ENCODE peak calls at places on chromosomes 7 and 10, in five cellular contexts. One of them, this sample, is unnamed.
A peak's percentile ranks its signal among the peaks of the same experiment; 100 is the strongest.

GRCh38 chr7:2583798-2584580 is 25.2 kb downstream of the IQCE start:
- DNase-seq in stimulated activated CD8-positive, alpha-beta memory T cell treated with anti-CD3 and anti-CD28 coated beads, Interleukin-15, amount 100 ng/mL, for 24 hours: no peak
- DNase-seq in frontal cortex: no peak
- DNase-seq in GM12891: no peak
- DNase-seq in RWPE1: no peak
- DNase-seq in this sample: no peak

GRCh38 chr10:132418520-132419416 is 21.8 kb downstream of the PWWP2B start:
- DNase-seq in stimulated activated CD8-positive, alpha-beta memory T cell treated with anti-CD3 and anti-CD28 coated beads, Interleukin-15, amount 100 ng/mL, for 24 hours: no peak
- DNase-seq in frontal cortex: no peak
- DNase-seq in GM12891: no peak
- DNase-seq in RWPE1: peak; percentile 80
- DNase-seq in this sample: no peak

GRCh38 chr7:135748770-135749169 is at the start of gene FAM180A:
- DNase-seq in stimulated activated CD8-positive, alpha-beta memory T cell treated with anti-CD3 and anti-CD28 coated beads, Interleukin-15, amount 100 ng/mL, for 24 hours: no peak
- DNase-seq in frontal cortex: no peak
- DNase-seq in GM12891: no peak
- DNase-seq in RWPE1: no peak
- DNase-seq in this sample: no peak

GRCh38 chr10:128296608-128297007 is 170.4 kb upstream of the MKI67 start:
- DNase-seq in stimulated activated CD8-positive, alpha-beta memory T cell treated with anti-CD3 and anti-CD28 coated beads, Interleukin-15, amount 100 ng/mL, for 24 hours: no peak
- DNase-seq in frontal cortex: no peak
- DNase-seq in GM12891: no peak
- DNase-seq in RWPE1: no peak
- DNase-seq in this sample: no peak

GRCh38 chr7:92723205-92723604 is 113.2 kb downstream of the CDK6 start:
- DNase-seq in stimulated activated CD8-positive, alpha-beta memory T cell treated with anti-CD3 and anti-CD28 coated beads, Interleukin-15, amount 100 ng/mL, for 24 hours: no peak
- DNase-seq in frontal cortex: no peak
- DNase-seq in GM12891: no peak
- DNase-seq in RWPE1: no peak
- DNase-seq in this sample: no peak

GRCh38 chr10:110074986-110075664 is 67.3 kb downstream of the ADD3 start:
- DNase-seq in stimulated activated CD8-positive, alpha-beta memory T cell treated with anti-CD3 and anti-CD28 coated beads, Interleukin-15, amount 100 ng/mL, for 24 hours: no peak
- DNase-seq in frontal cortex: no peak
- DNase-seq in GM12891: no peak
- DNase-seq in RWPE1: peak; percentile 45
- DNase-seq in this sample: no peak

GRCh38 chr7:46745700-46746090 is 824.6 kb upstream of the IGFBP3 start:
- DNase-seq in stimulated activated CD8-positive, alpha-beta memory T cell treated with anti-CD3 and anti-CD28 coated beads, Interleukin-15, amount 100 ng/mL, for 24 hours: no peak
- DNase-seq in frontal cortex: no peak
- DNase-seq in GM12891: no peak
- DNase-seq in RWPE1: no peak
- DNase-seq in this sample: no peak

GRCh38 chr7:158279539-158280466 is 307.8 kb downstream of the PTPRN2 start:
- DNase-seq in stimulated activated CD8-positive, alpha-beta memory T cell treated with anti-CD3 and anti-CD28 coated beads, Interleukin-15, amount 100 ng/mL, for 24 hours: no peak
- DNase-seq in frontal cortex: no peak
- DNase-seq in GM12891: no peak
- DNase-seq in RWPE1: no peak
- DNase-seq in this sample: no peak

GRCh38 chr7:11923376-11923922 is 91.5 kb upstream of the THSD7A start:
- DNase-seq in stimulated activated CD8-positive, alpha-beta memory T cell treated with anti-CD3 and anti-CD28 coated beads, Interleukin-15, amount 100 ng/mL, for 24 hours: no peak
- DNase-seq in frontal cortex: no peak
- DNase-seq in GM12891: no peak
- DNase-seq in RWPE1: no peak
- DNase-seq in this sample: no peak

GRCh38 chr10:12130237-12130872 is 878 bp downstream of the SEC61A2 start:
- DNase-seq in stimulated activated CD8-positive, alpha-beta memory T cell treated with anti-CD3 and anti-CD28 coated beads, Interleukin-15, amount 100 ng/mL, for 24 hours: no peak
- DNase-seq in frontal cortex: peak; percentile 39
- DNase-seq in GM12891: peak; percentile 35
- DNase-seq in RWPE1: peak; percentile 59
- DNase-seq in this sample: peak; percentile 2

GRCh38 chr10:80497187-80498038 is 40.3 kb upstream of the SH2D4B start:
- DNase-seq in stimulated activated CD8-positive, alpha-beta memory T cell treated with anti-CD3 and anti-CD28 coated beads, Interleukin-15, amount 100 ng/mL, for 24 hours: no peak
- DNase-seq in frontal cortex: no peak
- DNase-seq in GM12891: no peak
- DNase-seq in RWPE1: no peak
- DNase-seq in this sample: peak; percentile 17

GRCh38 chr10:5443429-5443828 is 31.1 kb downstream of the NET1 start:
- DNase-seq in stimulated activated CD8-positive, alpha-beta memory T cell treated with anti-CD3 and anti-CD28 coated beads, Interleukin-15, amount 100 ng/mL, for 24 hours: no peak
- DNase-seq in frontal cortex: no peak
- DNase-seq in GM12891: peak; percentile 30
- DNase-seq in RWPE1: no peak
- DNase-seq in this sample: no peak

GRCh38 chr7:37311282-37311868 is 137.3 kb downstream of the ELMO1 start:
- DNase-seq in stimulated activated CD8-positive, alpha-beta memory T cell treated with anti-CD3 and anti-CD28 coated beads, Interleukin-15, amount 100 ng/mL, for 24 hours: no peak
- DNase-seq in frontal cortex: peak; percentile 39
- DNase-seq in GM12891: no peak
- DNase-seq in RWPE1: no peak
- DNase-seq in this sample: no peak

GRCh38 chr7:6409991-6410693 is 37.6 kb downstream of the DAGLB start:
- DNase-seq in stimulated activated CD8-positive, alpha-beta memory T cell treated with anti-CD3 and anti-CD28 coated beads, Interleukin-15, amount 100 ng/mL, for 24 hours: no peak
- DNase-seq in frontal cortex: no peak
- DNase-seq in GM12891: no peak
- DNase-seq in RWPE1: no peak
- DNase-seq in this sample: no peak

GRCh38 chr7:42745357-42746022 is 166.4 kb downstream of the C7orf25 start:
- DNase-seq in stimulated activated CD8-positive, alpha-beta memory T cell treated with anti-CD3 and anti-CD28 coated beads, Interleukin-15, amount 100 ng/mL, for 24 hours: no peak
- DNase-seq in frontal cortex: no peak
- DNase-seq in GM12891: no peak
- DNase-seq in RWPE1: no peak
- DNase-seq in this sample: no peak

GRCh38 chr7:298739-299138 is 8.8 kb downstream of the FOXL3 start:
- DNase-seq in stimulated activated CD8-positive, alpha-beta memory T cell treated with anti-CD3 and anti-CD28 coated beads, Interleukin-15, amount 100 ng/mL, for 24 hours: no peak
- DNase-seq in frontal cortex: no peak
- DNase-seq in GM12891: no peak
- DNase-seq in RWPE1: no peak
- DNase-seq in this sample: no peak

GRCh38 chr10:115856580-115856979 is 416.4 kb downstream of the GFRA1 start:
- DNase-seq in stimulated activated CD8-positive, alpha-beta memory T cell treated with anti-CD3 and anti-CD28 coated beads, Interleukin-15, amount 100 ng/mL, for 24 hours: no peak
- DNase-seq in frontal cortex: no peak
- DNase-seq in GM12891: no peak
- DNase-seq in RWPE1: peak; percentile 67
- DNase-seq in this sample: no peak

GRCh38 chr7:11760372-11760771 is 71.6 kb downstream of the THSD7A start:
- DNase-seq in stimulated activated CD8-positive, alpha-beta memory T cell treated with anti-CD3 and anti-CD28 coated beads, Interleukin-15, amount 100 ng/mL, for 24 hours: no peak
- DNase-seq in frontal cortex: no peak
- DNase-seq in GM12891: no peak
- DNase-seq in RWPE1: no peak
- DNase-seq in this sample: no peak

GRCh38 chr7:114405427-114405826 is 9.2 kb upstream of the FOXP2 start:
- DNase-seq in stimulated activated CD8-positive, alpha-beta memory T cell treated with anti-CD3 and anti-CD28 coated beads, Interleukin-15, amount 100 ng/mL, for 24 hours: no peak
- DNase-seq in frontal cortex: no peak
- DNase-seq in GM12891: no peak
- DNase-seq in RWPE1: peak; percentile 15
- DNase-seq in this sample: no peak

GRCh38 chr7:130903358-130903974 is 169.5 kb upstream of the KLF14 start:
- DNase-seq in stimulated activated CD8-positive, alpha-beta memory T cell treated with anti-CD3 and anti-CD28 coated beads, Interleukin-15, amount 100 ng/mL, for 24 hours: no peak
- DNase-seq in frontal cortex: no peak
- DNase-seq in GM12891: no peak
- DNase-seq in RWPE1: no peak
- DNase-seq in this sample: no peak

GRCh38 chr7:4889682-4890081 is 6.2 kb upstream of the RADIL start:
- DNase-seq in stimulated activated CD8-positive, alpha-beta memory T cell treated with anti-CD3 and anti-CD28 coated beads, Interleukin-15, amount 100 ng/mL, for 24 hours: no peak
- DNase-seq in frontal cortex: no peak
- DNase-seq in GM12891: no peak
- DNase-seq in RWPE1: no peak
- DNase-seq in this sample: no peak

GRCh38 chr7:85770332-85770731 is 583.5 kb upstream of the SEMA3D start:
- DNase-seq in stimulated activated CD8-positive, alpha-beta memory T cell treated with anti-CD3 and anti-CD28 coated beads, Interleukin-15, amount 100 ng/mL, for 24 hours: no peak
- DNase-seq in frontal cortex: no peak
- DNase-seq in GM12891: no peak
- DNase-seq in RWPE1: no peak
- DNase-seq in this sample: no peak

GRCh38 chr7:142669074-142669654 is 80.1 kb upstream of the PRSS1 start:
- DNase-seq in stimulated activated CD8-positive, alpha-beta memory T cell treated with anti-CD3 and anti-CD28 coated beads, Interleukin-15, amount 100 ng/mL, for 24 hours: no peak
- DNase-seq in frontal cortex: no peak
- DNase-seq in GM12891: no peak
- DNase-seq in RWPE1: no peak
- DNase-seq in this sample: no peak

GRCh38 chr10:67575530-67575929 is 120.5 kb downstream of the CTNNA3 start:
- DNase-seq in stimulated activated CD8-positive, alpha-beta memory T cell treated with anti-CD3 and anti-CD28 coated beads, Interleukin-15, amount 100 ng/mL, for 24 hours: no peak
- DNase-seq in frontal cortex: no peak
- DNase-seq in GM12891: no peak
- DNase-seq in RWPE1: no peak
- DNase-seq in this sample: no peak

GRCh38 chr7:147911224-147911623 is 679.3 kb upstream of the C7orf33 start:
- DNase-seq in stimulated activated CD8-positive, alpha-beta memory T cell treated with anti-CD3 and anti-CD28 coated beads, Interleukin-15, amount 100 ng/mL, for 24 hours: no peak
- DNase-seq in frontal cortex: no peak
- DNase-seq in GM12891: no peak
- DNase-seq in RWPE1: no peak
- DNase-seq in this sample: no peak

GRCh38 chr7:121873795-121874194 is 834 bp downstream of the PTPRZ1 start:
- DNase-seq in stimulated activated CD8-positive, alpha-beta memory T cell treated with anti-CD3 and anti-CD28 coated beads, Interleukin-15, amount 100 ng/mL, for 24 hours: no peak
- DNase-seq in frontal cortex: no peak
- DNase-seq in GM12891: no peak
- DNase-seq in RWPE1: peak; percentile 4
- DNase-seq in this sample: no peak

GRCh38 chr10:99433378-99434020 is 3.1 kb upstream of the GOT1 start:
- DNase-seq in stimulated activated CD8-positive, alpha-beta memory T cell treated with anti-CD3 and anti-CD28 coated beads, Interleukin-15, amount 100 ng/mL, for 24 hours: no peak
- DNase-seq in frontal cortex: no peak
- DNase-seq in GM12891: no peak
- DNase-seq in RWPE1: no peak
- DNase-seq in this sample: no peak

GRCh38 chr10:111837985-111838384 is 345.6 kb downstream of the GPAM start:
- DNase-seq in stimulated activated CD8-positive, alpha-beta memory T cell treated with anti-CD3 and anti-CD28 coated beads, Interleukin-15, amount 100 ng/mL, for 24 hours: no peak
- DNase-seq in frontal cortex: no peak
- DNase-seq in GM12891: no peak
- DNase-seq in RWPE1: no peak
- DNase-seq in this sample: no peak

GRCh38 chr10:74926791-74927585 is 100.6 kb downstream of the KAT6B start:
- DNase-seq in stimulated activated CD8-positive, alpha-beta memory T cell treated with anti-CD3 and anti-CD28 coated beads, Interleukin-15, amount 100 ng/mL, for 24 hours: no peak
- DNase-seq in frontal cortex: no peak
- DNase-seq in GM12891: no peak
- DNase-seq in RWPE1: no peak
- DNase-seq in this sample: no peak

GRCh38 chr7:1232623-1233327 is at the start of gene UNCX:
- DNase-seq in stimulated activated CD8-positive, alpha-beta memory T cell treated with anti-CD3 and anti-CD28 coated beads, Interleukin-15, amount 100 ng/mL, for 24 hours: no peak
- DNase-seq in frontal cortex: no peak
- DNase-seq in GM12891: no peak
- DNase-seq in RWPE1: no peak
- DNase-seq in this sample: no peak

GRCh38 chr7:22896917-22897316 is 74.3 kb upstream of the TOMM7 start:
- DNase-seq in stimulated activated CD8-positive, alpha-beta memory T cell treated with anti-CD3 and anti-CD28 coated beads, Interleukin-15, amount 100 ng/mL, for 24 hours: no peak
- DNase-seq in frontal cortex: no peak
- DNase-seq in GM12891: no peak
- DNase-seq in RWPE1: no peak
- DNase-seq in this sample: no peak

GRCh38 chr10:44926771-44927751 is 15.9 kb downstream of the TMEM72 start:
- DNase-seq in stimulated activated CD8-positive, alpha-beta memory T cell treated with anti-CD3 and anti-CD28 coated beads, Interleukin-15, amount 100 ng/mL, for 24 hours: no peak
- DNase-seq in frontal cortex: no peak
- DNase-seq in GM12891: no peak
- DNase-seq in RWPE1: no peak
- DNase-seq in this sample: no peak